ENCODE peak calls at places on chromosomes 3 and 15, in ten cellular contexts. F, P, N, Z, J, L, O, W, A and E are unnamed samples.

GRCh38 chr15:34039506-34040123 is 611 bp upstream of the AVEN start:
- DNase-seq in F (no peak), P (no peak), N (no peak), Z (no peak), J (no peak), L (peak), O (no peak), W (no peak), A (no peak), E (no peak)

GRCh38 chr3:64945171-64945684 is 257.4 kb upstream of the ADAMTS9 start:
- DNase-seq in F (peak), P (no peak), N (no peak), Z (peak), J (peak), L (no peak), O (no peak), W (peak), A (no peak), E (no peak)

GRCh38 chr15:54017911-54018310 is 39.7 kb downstream of the UNC13C start:
- DNase-seq in F (no peak), P (no peak), N (no peak), Z (no peak), J (no peak), L (no peak), O (no peak), W (no peak), A (no peak), E (no peak)

GRCh38 chr3:195103623-195104022 is 167.3 kb downstream of the XXYLT1 start:
- DNase-seq in F (no peak), P (no peak), N (no peak), Z (no peak), J (no peak), L (no peak), O (no peak), W (no peak), A (peak), E (no peak)

GRCh38 chr3:63656791-63657190 is 4.3 kb downstream of the SNTN start:
- DNase-seq in F (no peak), P (no peak), N (peak), Z (no peak), J (no peak), L (no peak), O (no peak), W (no peak), A (no peak), E (no peak)

GRCh38 chr3:109930592-109930991 is 593.2 kb upstream of the DPPA4 start:
- DNase-seq in F (no peak), P (no peak), N (no peak), Z (no peak), J (no peak), L (no peak), O (no peak), W (no peak), A (no peak), E (no peak)

GRCh38 chr15:50675524-50676144 is 11.0 kb downstream of the TRPM7 start:
- DNase-seq in F (no peak), P (no peak), N (no peak), Z (no peak), J (no peak), L (peak), O (no peak), W (no peak), A (no peak), E (no peak)

GRCh38 chr3:1945698-1946097 is 153.0 kb upstream of the CNTN4 start:
- DNase-seq in F (no peak), P (no peak), N (no peak), Z (no peak), J (no peak), L (no peak), O (no peak), W (no peak), A (no peak), E (no peak)

GRCh38 chr3:79297242-79297641 is 470.6 kb downstream of the ROBO1 start:
- DNase-seq in F (no peak), P (no peak), N (peak), Z (no peak), J (no peak), L (no peak), O (no peak), W (no peak), A (no peak), E (no peak)

GRCh38 chr3:126475411-126476114 is at the start of gene ZXDC:
- DNase-seq in F (peak), P (peak), N (peak), Z (peak), J (peak), L (peak), O (peak), W (peak), A (peak), E (peak)

GRCh38 chr3:30875505-30875904 is 19.0 kb downstream of the GADL1 start:
- DNase-seq in F (no peak), P (no peak), N (no peak), Z (no peak), J (no peak), L (no peak), O (no peak), W (no peak), A (no peak), E (no peak)

GRCh38 chr15:100049483-100049882 is 292.3 kb downstream of the ADAMTS17 start:
- DNase-seq in F (no peak), P (no peak), N (no peak), Z (no peak), J (no peak), L (no peak), O (no peak), W (no peak), A (no peak), E (no peak)

GRCh38 chr15:70259030-70259424 is 161.3 kb upstream of the TLE3 start:
- DNase-seq in F (no peak), P (no peak), N (no peak), Z (peak), J (no peak), L (peak), O (peak), W (no peak), A (peak), E (peak)

GRCh38 chr3:195212033-195212748 is 58.8 kb downstream of the XXYLT1 start:
- DNase-seq in F (no peak), P (no peak), N (no peak), Z (no peak), J (no peak), L (no peak), O (no peak), W (no peak), A (no peak), E (no peak)

GRCh38 chr3:155739154-155739553 is 5.7 kb downstream of the PLCH1 start:
- DNase-seq in F (no peak), P (no peak), N (no peak), Z (no peak), J (no peak), L (no peak), O (no peak), W (no peak), A (no peak), E (no peak)
- TF ChIP-seq CTCF in F (no peak), P (no peak), N (no peak), Z (no peak), J (no peak), L (no peak), O (no peak), W (peak), A (no peak), E (no peak)

DNA sequence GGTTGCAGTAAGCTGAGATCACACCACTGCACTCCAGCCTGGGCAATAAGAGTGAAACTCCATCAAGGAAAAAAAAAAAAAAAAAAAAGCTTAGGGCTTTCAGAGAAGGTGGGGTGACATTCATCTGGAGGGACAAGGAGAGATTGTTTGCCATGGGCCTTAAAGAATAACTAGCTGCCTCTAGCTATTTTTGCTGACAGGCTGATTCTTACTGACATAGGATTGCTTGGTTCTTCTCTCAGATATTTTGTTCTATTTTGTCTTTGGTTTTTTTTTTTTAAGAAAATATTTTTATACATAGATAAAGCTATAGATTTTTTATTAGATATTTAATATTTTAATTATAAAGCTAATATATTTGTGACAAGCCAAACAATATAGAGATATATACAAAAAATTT is 24.2 kb upstream of the PIAS1 start:
- DNase-seq in F (no peak), P (no peak), N (no peak), Z (no peak), J (no peak), L (no peak), O (no peak), W (no peak), A (no peak), E (no peak)
- TF ChIP-seq CTCF in F (no peak), P (no peak), N (no peak), Z (no peak), J (no peak), L (no peak), O (no peak), W (no peak), A (no peak), E (no peak)

GRCh38 chr15:83919319-83919830 is 265.5 kb downstream of the ADAMTSL3 start:
- DNase-seq in F (no peak), P (no peak), N (no peak), Z (no peak), J (no peak), L (peak), O (no peak), W (no peak), A (no peak), E (no peak)
- TF ChIP-seq CTCF in F (no peak), P (no peak), N (no peak), Z (no peak), J (no peak), L (no peak), O (no peak), W (no peak), A (no peak), E (no peak)

GRCh38 chr15:82680200-82681102 is 29.2 kb downstream of the AP3B2 start:
- DNase-seq in F (peak), P (peak), N (no peak), Z (no peak), J (peak), L (peak), O (peak), W (peak), A (peak), E (peak)
- TF ChIP-seq CTCF in F (no peak), P (no peak), N (no peak), Z (no peak), J (no peak), L (peak), O (peak), W (peak), A (no peak), E (no peak)

DNA sequence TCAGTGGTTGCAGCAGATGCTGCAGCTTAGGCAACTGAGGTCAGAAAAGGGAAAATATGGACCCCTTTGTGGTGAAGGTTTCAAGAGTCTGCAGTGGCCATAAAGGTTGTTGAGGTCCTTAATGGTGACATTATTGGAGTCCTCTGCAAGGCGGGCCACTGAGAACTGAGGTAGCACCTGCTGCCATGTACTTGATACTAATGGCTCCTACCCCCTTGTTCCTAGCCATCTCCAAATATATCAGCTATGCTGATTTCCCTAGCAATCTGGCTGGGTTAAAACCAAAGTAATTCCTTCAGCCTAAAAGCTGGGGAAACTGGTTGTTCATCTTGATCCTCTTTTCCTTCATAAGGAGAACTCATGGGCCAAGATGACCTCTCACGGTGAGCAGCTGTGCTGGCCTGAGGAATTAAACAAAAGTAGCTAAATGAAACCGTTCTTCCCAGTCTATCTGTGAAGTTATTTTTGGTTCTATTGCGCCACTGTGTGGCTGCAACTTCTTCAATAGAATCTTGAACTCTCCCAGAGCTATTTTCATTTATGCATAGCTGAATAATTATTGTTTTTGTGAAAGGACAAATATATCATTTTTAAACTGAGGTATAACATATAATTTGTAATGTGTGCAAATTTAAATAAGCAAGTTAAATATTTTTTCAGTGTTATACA is 76.1 kb upstream of the PLSCR4 start:
- DNase-seq in F (no peak), P (no peak), N (peak), Z (peak), J (no peak), L (no peak), O (no peak), W (no peak), A (no peak), E (no peak)
- TF ChIP-seq CTCF in F (no peak), P (peak), N (peak), Z (peak), J (no peak), L (no peak), O (no peak), W (peak), A (no peak), E (no peak)

GRCh38 chr3:136861890-136862610 is at the start of gene NCK1:
- DNase-seq in F (peak), P (peak), N (peak), Z (peak), J (peak), L (peak), O (peak), W (peak), A (peak), E (peak)
- TF ChIP-seq CTCF in F (no peak), P (peak), N (peak), Z (peak), J (no peak), L (no peak), O (no peak), W (peak), A (no peak), E (no peak)

GRCh38 chr15:85795669-85796305 is 1.1 kb upstream of the KLHL25 start:
- DNase-seq in F (no peak), P (no peak), N (no peak), Z (no peak), J (no peak), L (no peak), O (no peak), W (no peak), A (no peak), E (no peak)

GRCh38 chr15:85795320-85795668 is 569 bp upstream of the KLHL25 start:
- DNase-seq in F (no peak), P (no peak), N (no peak), Z (no peak), J (no peak), L (no peak), O (no peak), W (no peak), A (no peak), E (no peak)

GRCh38 chr15:85805392-85805791 is 10.7 kb upstream of the KLHL25 start:
- DNase-seq in F (no peak), P (no peak), N (no peak), Z (no peak), J (no peak), L (no peak), O (no peak), W (no peak), A (no peak), E (no peak)

GRCh38 chr15:85804481-85805165 is 9.9 kb upstream of the KLHL25 start:
- DNase-seq in F (no peak), P (no peak), N (no peak), Z (no peak), J (no peak), L (no peak), O (no peak), W (no peak), A (no peak), E (no peak)

DNA sequence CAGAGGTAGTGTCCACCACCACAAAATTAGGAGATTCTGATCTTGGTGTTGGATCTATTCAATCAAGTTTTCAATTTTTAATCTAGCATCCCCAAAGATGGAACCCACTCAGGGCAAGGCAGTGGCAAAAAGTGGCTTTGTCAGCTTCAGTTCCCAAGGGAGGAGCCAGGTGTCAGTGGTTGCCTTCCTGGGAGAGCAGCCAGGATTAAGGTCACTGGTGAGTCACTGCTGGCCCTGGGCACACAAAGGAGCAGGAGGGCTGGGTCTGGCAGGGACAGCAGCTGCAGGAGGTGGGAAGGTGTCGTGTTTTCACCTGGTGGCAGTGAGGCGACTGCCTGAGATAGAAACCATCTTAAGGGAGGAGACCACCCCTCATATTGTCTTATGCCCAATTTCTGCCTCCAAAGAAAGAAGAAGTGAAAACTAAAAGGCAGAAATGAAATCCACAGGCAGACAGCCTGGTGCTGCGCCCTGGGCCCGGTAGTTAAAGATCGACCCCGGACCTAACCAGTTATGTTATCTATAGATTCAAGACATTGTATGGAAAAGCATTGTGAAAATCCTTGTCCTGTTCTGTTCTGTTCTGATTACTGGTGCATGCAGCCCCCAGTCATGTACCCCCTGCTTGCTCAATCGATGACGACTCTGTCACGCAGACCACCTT is 5.9 kb upstream of the KLHL25 start:
- DNase-seq in F (no peak), P (peak), N (peak), Z (peak), J (no peak), L (no peak), O (no peak), W (peak), A (no peak), E (no peak)
- TF ChIP-seq CTCF in F (no peak), P (peak), N (peak), Z (peak), J (no peak), L (no peak), O (no peak), W (peak), A (no peak), E (no peak)

GRCh38 chr15:56869573-56869972 is 48.9 kb upstream of the TCF12 start:
- DNase-seq in F (no peak), P (peak), N (no peak), Z (no peak), J (peak), L (peak), O (no peak), W (no peak), A (no peak), E (peak)
- TF ChIP-seq CTCF in F (peak), P (peak), N (peak), Z (peak), J (peak), L (peak), O (peak), W (peak), A (no peak), E (peak)